ENCODE peak calls at places on chromosomes 13 and 19, in eight cellular contexts. One of them, this sample, is unnamed.
A peak's percentile ranks its signal among the peaks of the same experiment; 100 is the strongest.

GRCh38 chr19:51808333-51808986 is 13.5 kb downstream of the FPR3 start:
- DNase-seq in activated CD8-positive, alpha-beta memory T cell treated with anti-CD3 and anti-CD28 coated beads for 1 hour: no peak
- DNase-seq in NCI-H1436: no peak
- DNase-seq in frontal cortex: no peak
- DNase-seq in AG04450: no peak
- DNase-seq in endothelial cell: no peak
- DNase-seq in cardiac muscle cell: peak; percentile 87
- DNase-seq in glutamatergic neuron: no peak
- DNase-seq in this sample: no peak

GRCh38 chr13:112889351-112890290 is 79.4 kb upstream of the MCF2L start:
- DNase-seq in frontal cortex: no peak
- DNase-seq in AG04450: no peak
- DNase-seq in cardiac muscle cell: no peak
- DNase-seq in activated CD8-positive, alpha-beta memory T cell treated with anti-CD3 and anti-CD28 coated beads for 1 hour: no peak
- DNase-seq in endothelial cell: no peak
- DNase-seq in NCI-H1436: no peak
- DNase-seq in glutamatergic neuron: no peak
- DNase-seq in this sample: no peak

GRCh38 chr13:19239114-19239860 is 57.7 kb upstream of the TUBA3C start:
- DNase-seq in endothelial cell: no peak
- DNase-seq in activated CD8-positive, alpha-beta memory T cell treated with anti-CD3 and anti-CD28 coated beads for 1 hour: no peak
- DNase-seq in AG04450: no peak
- DNase-seq in glutamatergic neuron: no peak
- DNase-seq in NCI-H1436: no peak
- DNase-seq in cardiac muscle cell: no peak
- DNase-seq in frontal cortex: no peak
- DNase-seq in this sample: no peak

GRCh38 chr13:73647417-73647816 is 486.8 kb downstream of the KLF12 start:
- DNase-seq in frontal cortex: no peak
- DNase-seq in AG04450: no peak
- DNase-seq in glutamatergic neuron: no peak
- DNase-seq in activated CD8-positive, alpha-beta memory T cell treated with anti-CD3 and anti-CD28 coated beads for 1 hour: no peak
- DNase-seq in endothelial cell: no peak
- DNase-seq in NCI-H1436: no peak
- DNase-seq in cardiac muscle cell: no peak
- DNase-seq in this sample: no peak

GRCh38 chr13:77372275-77372674 is 45.4 kb upstream of the MYCBP2 start:
- DNase-seq in activated CD8-positive, alpha-beta memory T cell treated with anti-CD3 and anti-CD28 coated beads for 1 hour: no peak
- DNase-seq in glutamatergic neuron: no peak
- DNase-seq in frontal cortex: no peak
- DNase-seq in AG04450: no peak
- DNase-seq in endothelial cell: no peak
- DNase-seq in cardiac muscle cell: no peak
- DNase-seq in NCI-H1436: no peak
- DNase-seq in this sample: no peak

GRCh38 chr19:47637550-47637949 is 28.6 kb downstream of the BICRA start:
- DNase-seq in glutamatergic neuron: no peak
- DNase-seq in endothelial cell: no peak
- DNase-seq in NCI-H1436: no peak
- DNase-seq in cardiac muscle cell: peak; percentile 94
- DNase-seq in frontal cortex: no peak
- DNase-seq in AG04450: no peak
- DNase-seq in activated CD8-positive, alpha-beta memory T cell treated with anti-CD3 and anti-CD28 coated beads for 1 hour: no peak
- DNase-seq in this sample: no peak

GRCh38 chr19:46587861-46588260 is 13.3 kb upstream of the CALM3 start:
- DNase-seq in glutamatergic neuron: no peak
- DNase-seq in NCI-H1436: no peak
- DNase-seq in endothelial cell: no peak
- DNase-seq in AG04450: no peak
- DNase-seq in activated CD8-positive, alpha-beta memory T cell treated with anti-CD3 and anti-CD28 coated beads for 1 hour: no peak
- DNase-seq in cardiac muscle cell: no peak
- DNase-seq in frontal cortex: no peak
- DNase-seq in this sample: no peak

GRCh38 chr13:51292000-51292550 is 47.4 kb upstream of the SERPINE3 start:
- DNase-seq in NCI-H1436: no peak
- DNase-seq in frontal cortex: no peak
- DNase-seq in glutamatergic neuron: no peak
- DNase-seq in endothelial cell: no peak
- DNase-seq in activated CD8-positive, alpha-beta memory T cell treated with anti-CD3 and anti-CD28 coated beads for 1 hour: no peak
- DNase-seq in AG04450: peak; percentile 37
- DNase-seq in cardiac muscle cell: peak; percentile 77
- DNase-seq in this sample: no peak

GRCh38 chr19:40872209-40872608 is 9.8 kb downstream of the CYP2A7 start:
- DNase-seq in NCI-H1436: no peak
- DNase-seq in endothelial cell: no peak
- DNase-seq in AG04450: no peak
- DNase-seq in activated CD8-positive, alpha-beta memory T cell treated with anti-CD3 and anti-CD28 coated beads for 1 hour: no peak
- DNase-seq in frontal cortex: no peak
- DNase-seq in glutamatergic neuron: no peak
- DNase-seq in cardiac muscle cell: no peak
- DNase-seq in this sample: no peak

GRCh38 chr19:48506138-48506733 is 5.4 kb downstream of the LMTK3 start:
- DNase-seq in activated CD8-positive, alpha-beta memory T cell treated with anti-CD3 and anti-CD28 coated beads for 1 hour: no peak
- DNase-seq in AG04450: no peak
- DNase-seq in endothelial cell: no peak
- DNase-seq in NCI-H1436: peak; percentile 69
- DNase-seq in glutamatergic neuron: no peak
- DNase-seq in frontal cortex: peak; percentile 37
- DNase-seq in cardiac muscle cell: peak; percentile 68
- DNase-seq in this sample: no peak

GRCh38 chr13:112693831-112694497 is 4.1 kb downstream of the ATP11A start:
- DNase-seq in cardiac muscle cell: peak; percentile 76
- DNase-seq in NCI-H1436: no peak
- DNase-seq in AG04450: peak; percentile 41
- DNase-seq in endothelial cell: no peak
- DNase-seq in frontal cortex: no peak
- DNase-seq in activated CD8-positive, alpha-beta memory T cell treated with anti-CD3 and anti-CD28 coated beads for 1 hour: no peak
- DNase-seq in glutamatergic neuron: no peak
- DNase-seq in this sample: no peak

GRCh38 chr19:13208964-13209796 is 59.0 kb downstream of the IER2 start:
- DNase-seq in cardiac muscle cell: no peak
- DNase-seq in glutamatergic neuron: no peak
- DNase-seq in AG04450: no peak
- DNase-seq in NCI-H1436: no peak
- DNase-seq in endothelial cell: no peak
- DNase-seq in activated CD8-positive, alpha-beta memory T cell treated with anti-CD3 and anti-CD28 coated beads for 1 hour: no peak
- DNase-seq in frontal cortex: no peak
- DNase-seq in this sample: no peak

GRCh38 chr19:35379992-35380391 is 9.1 kb downstream of the GPR42 start:
- DNase-seq in glutamatergic neuron: no peak
- DNase-seq in activated CD8-positive, alpha-beta memory T cell treated with anti-CD3 and anti-CD28 coated beads for 1 hour: no peak
- DNase-seq in AG04450: no peak
- DNase-seq in frontal cortex: no peak
- DNase-seq in endothelial cell: no peak
- DNase-seq in cardiac muscle cell: no peak
- DNase-seq in NCI-H1436: no peak
- DNase-seq in this sample: peak; percentile 39

GRCh38 chr19:34228347-34228746 is 26.0 kb upstream of the GARRE1 start:
- DNase-seq in frontal cortex: no peak
- DNase-seq in cardiac muscle cell: no peak
- DNase-seq in AG04450: no peak
- DNase-seq in activated CD8-positive, alpha-beta memory T cell treated with anti-CD3 and anti-CD28 coated beads for 1 hour: no peak
- DNase-seq in NCI-H1436: no peak
- DNase-seq in glutamatergic neuron: no peak
- DNase-seq in endothelial cell: no peak
- DNase-seq in this sample: no peak

GRCh38 chr13:21218351-21219043 is 42.0 kb downstream of the MRPL57 start:
- DNase-seq in AG04450: no peak
- DNase-seq in glutamatergic neuron: no peak
- DNase-seq in activated CD8-positive, alpha-beta memory T cell treated with anti-CD3 and anti-CD28 coated beads for 1 hour: no peak
- DNase-seq in frontal cortex: no peak
- DNase-seq in cardiac muscle cell: no peak
- DNase-seq in NCI-H1436: no peak
- DNase-seq in endothelial cell: no peak
- DNase-seq in this sample: peak; percentile 57

GRCh38 chr19:11692127-11692790 is 46.5 kb downstream of the ZNF823 start:
- DNase-seq in AG04450: no peak
- DNase-seq in cardiac muscle cell: no peak
- DNase-seq in frontal cortex: no peak
- DNase-seq in glutamatergic neuron: no peak
- DNase-seq in NCI-H1436: no peak
- DNase-seq in activated CD8-positive, alpha-beta memory T cell treated with anti-CD3 and anti-CD28 coated beads for 1 hour: no peak
- DNase-seq in endothelial cell: no peak
- DNase-seq in this sample: no peak

GRCh38 chr19:4897146-4897545 is 5.5 kb downstream of the ARRDC5 start:
- DNase-seq in glutamatergic neuron: no peak
- DNase-seq in activated CD8-positive, alpha-beta memory T cell treated with anti-CD3 and anti-CD28 coated beads for 1 hour: no peak
- DNase-seq in endothelial cell: no peak
- DNase-seq in AG04450: no peak
- DNase-seq in cardiac muscle cell: no peak
- DNase-seq in NCI-H1436: no peak
- DNase-seq in frontal cortex: no peak
- DNase-seq in this sample: no peak

GRCh38 chr13:46352810-46353209 is 34.2 kb downstream of the RUBCNL start:
- DNase-seq in cardiac muscle cell: no peak
- DNase-seq in activated CD8-positive, alpha-beta memory T cell treated with anti-CD3 and anti-CD28 coated beads for 1 hour: no peak
- DNase-seq in AG04450: no peak
- DNase-seq in frontal cortex: no peak
- DNase-seq in endothelial cell: no peak
- DNase-seq in NCI-H1436: no peak
- DNase-seq in glutamatergic neuron: no peak
- DNase-seq in this sample: no peak

GRCh38 chr13:29676941-29677452 is 81.5 kb upstream of the SLC7A1 start:
- DNase-seq in cardiac muscle cell: no peak
- DNase-seq in endothelial cell: no peak
- DNase-seq in NCI-H1436: no peak
- DNase-seq in activated CD8-positive, alpha-beta memory T cell treated with anti-CD3 and anti-CD28 coated beads for 1 hour: no peak
- DNase-seq in frontal cortex: no peak
- DNase-seq in AG04450: no peak
- DNase-seq in glutamatergic neuron: no peak
- DNase-seq in this sample: no peak

GRCh38 chr13:44273991-44274810 is 99.4 kb upstream of the SERP2 start:
- DNase-seq in activated CD8-positive, alpha-beta memory T cell treated with anti-CD3 and anti-CD28 coated beads for 1 hour: no peak
- DNase-seq in glutamatergic neuron: no peak
- DNase-seq in endothelial cell: no peak
- DNase-seq in frontal cortex: no peak
- DNase-seq in AG04450: peak; percentile 45
- DNase-seq in NCI-H1436: no peak
- DNase-seq in cardiac muscle cell: peak; percentile 52
- DNase-seq in this sample: no peak

GRCh38 chr13:49439609-49440008 is 4.3 kb downstream of the CAB39L start:
- DNase-seq in NCI-H1436: no peak
- DNase-seq in activated CD8-positive, alpha-beta memory T cell treated with anti-CD3 and anti-CD28 coated beads for 1 hour: no peak
- DNase-seq in endothelial cell: no peak
- DNase-seq in glutamatergic neuron: no peak
- DNase-seq in cardiac muscle cell: no peak
- DNase-seq in frontal cortex: no peak
- DNase-seq in AG04450: no peak
- DNase-seq in this sample: no peak

GRCh38 chr19:38255759-38256052 is 468 bp downstream of the PPP1R14A start:
- DNase-seq in endothelial cell: no peak
- DNase-seq in frontal cortex: no peak
- DNase-seq in activated CD8-positive, alpha-beta memory T cell treated with anti-CD3 and anti-CD28 coated beads for 1 hour: no peak
- DNase-seq in AG04450: no peak
- DNase-seq in glutamatergic neuron: peak; percentile 63
- DNase-seq in NCI-H1436: no peak
- DNase-seq in cardiac muscle cell: no peak
- DNase-seq in this sample: no peak

GRCh38 chr13:32825481-32825880 is 190.7 kb upstream of the KL start:
- DNase-seq in glutamatergic neuron: no peak
- DNase-seq in NCI-H1436: no peak
- DNase-seq in cardiac muscle cell: no peak
- DNase-seq in AG04450: no peak
- DNase-seq in endothelial cell: no peak
- DNase-seq in activated CD8-positive, alpha-beta memory T cell treated with anti-CD3 and anti-CD28 coated beads for 1 hour: no peak
- DNase-seq in frontal cortex: no peak
- DNase-seq in this sample: peak; percentile 37

GRCh38 chr13:40667622-40667978 is 1.2 kb upstream of the FOXO1 start:
- DNase-seq in activated CD8-positive, alpha-beta memory T cell treated with anti-CD3 and anti-CD28 coated beads for 1 hour: no peak
- DNase-seq in glutamatergic neuron: no peak
- DNase-seq in NCI-H1436: no peak
- DNase-seq in frontal cortex: no peak
- DNase-seq in cardiac muscle cell: no peak
- DNase-seq in AG04450: no peak
- DNase-seq in endothelial cell: no peak
- DNase-seq in this sample: no peak

GRCh38 chr19:11986754-11987153 is 21.9 kb downstream of the ZNF763 start:
- DNase-seq in glutamatergic neuron: no peak
- DNase-seq in NCI-H1436: no peak
- DNase-seq in AG04450: no peak
- DNase-seq in activated CD8-positive, alpha-beta memory T cell treated with anti-CD3 and anti-CD28 coated beads for 1 hour: no peak
- DNase-seq in cardiac muscle cell: no peak
- DNase-seq in endothelial cell: no peak
- DNase-seq in frontal cortex: no peak
- DNase-seq in this sample: no peak

GRCh38 chr13:98202026-98202425 is 25.0 kb upstream of the RNF113B start:
- DNase-seq in frontal cortex: no peak
- DNase-seq in cardiac muscle cell: no peak
- DNase-seq in activated CD8-positive, alpha-beta memory T cell treated with anti-CD3 and anti-CD28 coated beads for 1 hour: no peak
- DNase-seq in glutamatergic neuron: peak; percentile 60
- DNase-seq in endothelial cell: no peak
- DNase-seq in AG04450: no peak
- DNase-seq in NCI-H1436: peak; percentile 86
- DNase-seq in this sample: no peak

GRCh38 chr13:22082437-22083100 is 411.7 kb downstream of the FGF9 start:
- DNase-seq in endothelial cell: peak; percentile 20
- DNase-seq in glutamatergic neuron: no peak
- DNase-seq in AG04450: no peak
- DNase-seq in cardiac muscle cell: no peak
- DNase-seq in NCI-H1436: no peak
- DNase-seq in activated CD8-positive, alpha-beta memory T cell treated with anti-CD3 and anti-CD28 coated beads for 1 hour: no peak
- DNase-seq in frontal cortex: no peak
- DNase-seq in this sample: no peak

GRCh38 chr19:6250024-6250605 is 29.7 kb downstream of the MLLT1 start:
- DNase-seq in AG04450: no peak
- DNase-seq in frontal cortex: no peak
- DNase-seq in activated CD8-positive, alpha-beta memory T cell treated with anti-CD3 and anti-CD28 coated beads for 1 hour: no peak
- DNase-seq in NCI-H1436: no peak
- DNase-seq in endothelial cell: no peak
- DNase-seq in glutamatergic neuron: no peak
- DNase-seq in cardiac muscle cell: peak; percentile 44
- DNase-seq in this sample: no peak

GRCh38 chr13:112325142-112325808 is 50.9 kb upstream of the SPACA7 start:
- DNase-seq in AG04450: no peak
- DNase-seq in frontal cortex: no peak
- DNase-seq in NCI-H1436: no peak
- DNase-seq in endothelial cell: no peak
- DNase-seq in activated CD8-positive, alpha-beta memory T cell treated with anti-CD3 and anti-CD28 coated beads for 1 hour: no peak
- DNase-seq in cardiac muscle cell: no peak
- DNase-seq in glutamatergic neuron: no peak
- DNase-seq in this sample: no peak

GRCh38 chr19:29375429-29376093 is 150.2 kb upstream of the VSTM2B start:
- DNase-seq in NCI-H1436: no peak
- DNase-seq in AG04450: no peak
- DNase-seq in frontal cortex: no peak
- DNase-seq in activated CD8-positive, alpha-beta memory T cell treated with anti-CD3 and anti-CD28 coated beads for 1 hour: no peak
- DNase-seq in endothelial cell: no peak
- DNase-seq in glutamatergic neuron: no peak
- DNase-seq in cardiac muscle cell: no peak
- DNase-seq in this sample: no peak